ENCODE peak calls at places on chromosomes 11 and 22, in ten cellular contexts. A is epithelial cell of esophagus, X is tibial nerve, G is thoracic aorta, M is heart right ventricle, B is tibial artery, H is lower leg skin, L is A673, U is colonic mucosa, W is neural progenitor cell. N is an unnamed sample.

GRCh38 chr11:116458546-116458945 is 314.2 kb downstream of the BUD13 start:
- DNase-seq in A (no peak), X (no peak), G (no peak), M (no peak), B (no peak), H (no peak), L (no peak), U (no peak), W (no peak), N (no peak)

GRCh38 chr11:1943576-1943975 is 3.6 kb upstream of the MRPL23 start:
- DNase-seq in A (peak), X (no peak), G (no peak), M (peak), B (peak), H (peak), L (no peak), U (no peak), W (no peak), N (no peak)

GRCh38 chr11:13963949-13964770 is 1.6 kb downstream of the SPON1 start:
- DNase-seq in A (no peak), X (no peak), G (no peak), M (peak), B (peak), H (no peak), L (no peak), U (peak), W (peak), N (no peak)

GRCh38 chr11:44999068-44999467 is 48.4 kb upstream of the TP53I11 start:
- DNase-seq in A (no peak), X (no peak), G (no peak), M (no peak), B (no peak), H (no peak), L (no peak), U (no peak), W (no peak), N (no peak)

GRCh38 chr11:73249304-73249703 is 22.8 kb upstream of the P2RY6 start:
- DNase-seq in A (peak), X (no peak), G (no peak), M (no peak), B (peak), H (no peak), L (no peak), U (no peak), W (no peak), N (no peak)

GRCh38 chr11:210122-210802 is 2.8 kb downstream of the RIC8A start:
- DNase-seq in A (peak), X (no peak), G (no peak), M (no peak), B (no peak), H (peak), L (peak), U (peak), W (no peak), N (no peak)

GRCh38 chr11:86559311-86559945 is 113.0 kb downstream of the ME3 start:
- DNase-seq in A (peak), X (no peak), G (no peak), M (peak), B (no peak), H (no peak), L (peak), U (no peak), W (no peak), N (no peak)

GRCh38 chr11:83371489-83371888 is 85.3 kb upstream of the CCDC90B start:
- DNase-seq in A (no peak), X (no peak), G (no peak), M (no peak), B (no peak), H (no peak), L (no peak), U (no peak), W (no peak), N (no peak)

GRCh38 chr11:57650739-57651090 is 1.0 kb upstream of the YPEL4 start:
- DNase-seq in A (no peak), X (no peak), G (no peak), M (no peak), B (no peak), H (no peak), L (no peak), U (no peak), W (no peak), N (no peak)
- H3K4me3 ChIP-seq in A (no peak), X (no peak), G (no peak), M (no peak), B (no peak), H (no peak), L (no peak), U (no peak), W (peak), N (no peak)

GRCh38 chr11:94168882-94169281 is 40.2 kb downstream of the PANX1 start:
- DNase-seq in A (no peak), X (no peak), G (no peak), M (no peak), B (no peak), H (no peak), L (no peak), U (no peak), W (no peak), N (no peak)

GRCh38 chr11:94169930-94170329 is 41.3 kb downstream of the PANX1 start:
- DNase-seq in A (no peak), X (no peak), G (no peak), M (no peak), B (no peak), H (no peak), L (no peak), U (no peak), W (no peak), N (no peak)

GRCh38 chr11:94170953-94171352 is 42.3 kb downstream of the PANX1 start:
- DNase-seq in A (no peak), X (no peak), G (no peak), M (no peak), B (no peak), H (no peak), L (no peak), U (no peak), W (no peak), N (no peak)

GRCh38 chr11:94169516-94169915 is 40.9 kb downstream of the PANX1 start:
- DNase-seq in A (no peak), X (no peak), G (no peak), M (no peak), B (no peak), H (no peak), L (no peak), U (no peak), W (no peak), N (no peak)

DNA sequence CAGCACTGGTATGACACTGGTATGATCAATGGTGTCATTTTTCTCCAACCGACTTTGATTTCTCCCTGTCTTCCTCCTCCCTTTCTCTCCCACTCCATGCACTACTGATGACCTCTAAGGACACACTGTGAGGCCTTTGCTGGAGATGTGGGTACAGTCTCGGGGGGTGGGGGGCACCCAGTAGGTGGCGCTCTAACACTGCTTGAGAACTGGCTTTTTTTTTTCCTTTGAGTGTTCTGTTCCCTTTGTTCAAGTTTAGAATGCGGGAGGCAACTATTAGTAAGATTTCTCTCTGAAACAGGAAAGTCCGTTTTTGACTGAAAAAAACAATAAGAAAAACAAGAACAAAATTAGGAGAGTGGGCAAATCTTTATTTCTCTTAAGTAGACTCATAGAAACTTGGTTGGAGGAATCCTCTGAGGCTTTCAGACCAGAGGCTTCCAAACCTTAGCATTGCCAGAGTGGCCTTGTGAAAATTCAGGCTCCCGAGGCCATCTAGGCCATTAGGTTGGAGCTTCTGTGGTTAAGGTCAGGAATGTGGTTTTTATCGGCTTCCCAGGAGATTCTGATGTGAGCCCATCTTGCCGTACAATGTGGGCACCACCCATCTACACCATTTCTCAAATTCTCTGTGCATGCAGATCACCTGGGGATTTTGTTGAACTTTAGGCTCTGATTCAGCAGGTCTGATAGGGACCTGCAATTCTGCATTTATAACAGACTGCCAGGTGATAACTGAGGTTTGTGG is 43.2 kb downstream of the PANX1 start:
- DNase-seq in A (peak), X (peak), G (no peak), M (peak), B (no peak), H (no peak), L (peak), U (peak), W (peak), N (no peak)
- TF ChIP-seq CTCF in A (peak), X (peak), G (no peak), M (peak), B (no peak), H (no peak), L (peak), U (peak), W (peak), N (peak)

GRCh38 chr11:59962103-59962474 is 1.7 kb upstream of the OOSP4A start:
- DNase-seq in A (no peak), X (no peak), G (no peak), M (no peak), B (no peak), H (no peak), L (no peak), U (peak), W (no peak), N (no peak)
- H3K4me3 ChIP-seq in A (no peak), X (no peak), G (no peak), M (no peak), B (no peak), H (no peak), L (no peak), U (no peak), W (no peak), N (no peak)

GRCh38 chr11:132101861-132102260 is 731.4 kb downstream of the NTM start:
- DNase-seq in A (no peak), X (no peak), G (no peak), M (no peak), B (no peak), H (no peak), L (no peak), U (no peak), W (no peak), N (no peak)

GRCh38 chr11:132095230-132096165 is 725.1 kb downstream of the NTM start:
- DNase-seq in A (no peak), X (no peak), G (no peak), M (no peak), B (no peak), H (no peak), L (no peak), U (no peak), W (no peak), N (no peak)

GRCh38 chr11:132103006-132103405 is 732.6 kb downstream of the NTM start:
- DNase-seq in A (no peak), X (no peak), G (no peak), M (no peak), B (no peak), H (no peak), L (no peak), U (no peak), W (no peak), N (no peak)

GRCh38 chr11:132100583-132100982 is 730.2 kb downstream of the NTM start:
- DNase-seq in A (no peak), X (no peak), G (no peak), M (no peak), B (no peak), H (no peak), L (no peak), U (no peak), W (no peak), N (no peak)

GRCh38 chr11:132099692-132100091 is 729.3 kb downstream of the NTM start:
- DNase-seq in A (peak), X (peak), G (no peak), M (peak), B (no peak), H (no peak), L (no peak), U (no peak), W (peak), N (no peak)
- TF ChIP-seq CTCF in A (peak), X (peak), G (no peak), M (no peak), B (no peak), H (no peak), L (peak), U (peak), W (peak), N (peak)

DNA sequence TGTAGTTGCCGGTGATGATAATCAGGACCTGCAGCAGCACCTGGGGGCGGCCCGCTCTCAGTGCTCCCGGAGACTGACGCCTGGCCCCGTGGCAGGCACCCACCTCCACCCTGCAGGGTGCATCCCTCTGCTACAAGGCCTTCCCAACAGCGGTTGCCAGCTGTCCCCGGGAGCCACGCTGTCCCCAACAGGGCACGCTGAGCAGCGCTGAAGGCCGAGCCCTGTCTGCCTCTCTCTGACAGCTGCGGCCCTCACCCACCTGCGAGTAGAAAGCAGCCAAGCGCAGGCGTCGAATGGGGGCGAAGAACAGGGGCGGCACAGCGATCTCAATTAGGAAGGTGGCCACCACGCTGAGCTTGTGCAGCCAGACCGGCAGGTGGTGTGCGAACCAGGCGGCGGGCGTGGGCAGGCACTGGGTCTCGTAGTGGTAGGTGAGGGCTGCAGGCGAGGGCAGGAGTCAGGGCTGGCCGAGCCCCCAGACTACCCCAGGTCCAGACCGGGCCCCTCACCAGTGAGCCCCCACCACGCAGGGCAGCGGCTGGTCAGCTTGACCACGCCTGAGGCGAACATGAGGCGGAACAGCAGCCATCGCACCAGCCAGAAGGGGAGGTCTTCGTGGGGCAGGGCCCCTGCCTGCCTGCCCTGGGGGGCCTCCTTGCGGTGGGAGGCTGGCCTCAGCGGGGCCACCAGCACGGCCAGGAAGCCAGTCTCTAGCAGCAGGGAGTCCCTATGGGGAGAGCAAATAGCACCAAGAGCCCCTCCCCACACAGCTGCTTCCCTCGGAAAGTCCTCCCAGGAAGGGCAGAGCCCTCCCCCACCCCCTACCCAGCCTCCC is 1.5 kb downstream of the LMF2 start:
- DNase-seq in A (no peak), X (no peak), G (no peak), M (no peak), B (no peak), H (no peak), L (no peak), U (no peak), W (no peak), N (no peak)
- H3K4me3 ChIP-seq in A (peak), X (no peak), G (peak), M (peak), B (peak), H (no peak), L (peak), U (peak), W (peak), N (peak)

DNA sequence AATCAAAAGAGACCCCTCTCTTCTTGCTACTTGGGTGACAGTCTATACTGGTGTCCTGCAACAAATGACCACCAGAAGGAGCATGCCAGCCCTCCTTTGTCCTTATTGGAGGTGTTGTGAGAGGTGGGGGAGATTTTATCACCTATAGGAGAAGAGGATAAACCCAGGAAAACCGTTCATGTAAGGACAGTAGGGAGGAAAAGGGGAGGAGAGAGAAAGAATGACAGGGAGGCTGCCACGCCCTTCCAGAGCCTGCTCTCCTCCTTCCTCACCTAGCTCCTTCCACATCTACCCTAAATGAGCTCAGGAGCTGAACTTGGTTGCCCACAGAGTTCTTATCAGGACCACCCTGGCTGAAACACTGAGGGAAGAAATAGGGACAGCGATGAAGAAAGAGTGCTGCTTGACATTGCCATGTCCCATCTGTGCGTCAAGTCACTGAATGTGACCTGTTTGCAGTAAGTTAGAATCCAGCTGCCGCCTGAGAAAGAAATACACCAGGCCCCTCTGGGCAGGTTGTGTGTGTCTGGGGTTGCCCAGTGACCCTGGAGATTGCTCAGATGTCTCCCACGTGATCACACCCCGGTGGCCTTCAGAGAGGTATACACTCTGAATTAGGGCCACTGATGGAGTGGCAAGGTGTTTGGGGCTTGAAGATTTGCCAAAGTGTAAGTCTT is 40.4 kb upstream of the ETS1 start:
- DNase-seq in A (no peak), X (no peak), G (no peak), M (no peak), B (no peak), H (no peak), L (no peak), U (no peak), W (no peak), N (no peak)
- TF ChIP-seq CTCF in A (no peak), X (no peak), G (no peak), M (no peak), B (no peak), H (no peak), L (no peak), U (no peak), W (peak), N (peak)

DNA sequence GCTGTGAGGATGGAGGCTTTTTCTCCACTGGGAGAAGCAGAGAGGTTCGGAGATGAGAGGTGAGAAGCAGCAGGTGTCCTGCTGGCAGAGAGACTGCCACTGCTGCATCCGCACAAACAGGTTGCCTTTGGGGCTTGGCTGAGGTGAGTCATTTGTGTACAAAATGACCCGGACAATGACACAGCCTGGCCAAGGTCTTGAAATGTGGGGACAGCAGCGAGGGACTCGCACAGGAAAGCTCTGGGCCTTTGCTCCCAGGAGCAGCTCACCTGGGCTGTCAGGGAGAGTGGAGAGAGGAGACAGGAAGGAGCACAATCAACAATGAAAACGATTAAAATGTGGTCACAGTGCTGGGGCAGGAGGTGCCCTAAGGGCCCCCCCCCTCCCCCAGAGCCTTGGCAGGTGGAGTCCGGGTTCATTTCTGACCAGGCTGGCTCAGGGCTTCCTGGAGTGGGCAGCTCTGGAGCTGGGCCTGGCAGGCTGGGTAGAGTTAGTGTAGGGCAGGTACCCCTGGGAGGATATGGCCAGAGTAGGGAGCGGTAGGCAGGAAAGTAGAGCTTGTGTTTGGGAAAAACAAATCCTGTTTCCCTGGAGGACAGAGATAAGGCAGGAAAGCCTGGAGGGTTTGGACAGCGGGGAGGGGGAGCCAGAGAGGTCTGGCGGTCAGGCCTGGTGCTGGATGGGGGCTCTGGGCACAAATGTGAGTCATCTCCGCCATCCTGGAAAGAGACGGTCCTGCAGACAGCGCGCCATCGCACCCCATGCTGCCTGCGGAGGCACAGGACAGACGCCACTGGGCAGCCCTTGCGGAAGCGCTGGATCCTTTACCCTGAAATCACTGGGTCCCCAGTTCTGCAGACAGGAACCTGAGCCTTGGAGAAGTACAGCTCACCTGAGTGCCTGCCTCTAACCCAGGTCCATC is 37.8 kb upstream of the CELSR1 start:
- DNase-seq in A (peak), X (peak), G (no peak), M (peak), B (no peak), H (peak), L (no peak), U (peak), W (peak), N (no peak)
- H3K4me3 ChIP-seq in A (no peak), X (no peak), G (no peak), M (no peak), B (no peak), H (no peak), L (no peak), U (no peak), W (no peak), N (no peak)

GRCh38 chr11:95138448-95138847 is 48.8 kb downstream of the ENDOD1 start:
- DNase-seq in A (peak), X (no peak), G (no peak), M (no peak), B (no peak), H (no peak), L (peak), U (no peak), W (no peak), N (no peak)
- TF ChIP-seq CTCF in A (no peak), X (peak), G (no peak), M (no peak), B (peak), H (no peak), L (peak), U (peak), W (peak), N (peak)

GRCh38 chr22:42881982-42882656 is 25.0 kb upstream of the ARFGAP3 start:
- DNase-seq in A (no peak), X (no peak), G (no peak), M (no peak), B (no peak), H (no peak), L (no peak), U (no peak), W (no peak), N (no peak)
- H3K4me3 ChIP-seq in A (no peak), X (no peak), G (no peak), M (no peak), B (no peak), H (no peak), L (no peak), U (no peak), W (no peak), N (no peak)

N was measured in GM12864.